ENCODE peak calls at places on chromosomes 2 and 18, in seven cellular contexts. H is hepatocyte, P is PC-3, Z is heart left ventricle, Y is body of pancreas, T is neural progenitor cell, I is fibroblast of lung. D is an unnamed sample.

GRCh38 chr2:127422631-127423475 is 4.6 kb downstream of the PROC start:
- DNase-seq in H (peak; percentile 76), P (no peak), Z (no peak), Y (no peak), T (peak; percentile 79), I (no peak), D (no peak)

GRCh38 chr2:231708773-231709635 is 679 bp downstream of the PTMA start:
- DNase-seq in H (peak; percentile 66), P (peak; percentile 12), Z (peak; percentile 78), Y (peak; percentile 50), T (peak; percentile 64), I (peak; percentile 40), D (peak; percentile 30)

GRCh38 chr18:78006006-78006802 is 756.6 kb downstream of the GALR1 start:
- DNase-seq in H (no peak), P (no peak), Z (no peak), Y (no peak), T (peak; percentile 6), I (no peak), D (no peak)

GRCh38 chr18:32427084-32427933 is 43.4 kb downstream of the GAREM1 start:
- DNase-seq in H (no peak), P (no peak), Z (no peak), Y (no peak), T (no peak), I (peak; percentile 15), D (no peak)

GRCh38 chr2:75844651-75845050 is 133.9 kb upstream of the GCFC2 start:
- DNase-seq in H (no peak), P (no peak), Z (no peak), Y (no peak), T (no peak), I (no peak), D (peak; percentile 4)

GRCh38 chr18:4605222-4605621 is 150.1 kb upstream of the DLGAP1 start:
- DNase-seq in H (no peak), P (no peak), Z (no peak), Y (no peak), T (no peak), I (no peak), D (no peak)

GRCh38 chr2:51705418-51705817 is 673.5 kb upstream of the NRXN1 start:
- DNase-seq in H (no peak), P (no peak), Z (no peak), Y (no peak), T (no peak), I (no peak), D (no peak)

GRCh38 chr2:55268288-55268906 is 634 bp downstream of the MTIF2 start:
- DNase-seq in H (no peak), P (peak; percentile 13), Z (no peak), Y (no peak), T (peak; percentile 12), I (peak; percentile 5), D (no peak)

GRCh38 chr18:76584414-76585310 is 89.6 kb upstream of the ZNF516 start:
- DNase-seq in H (no peak), P (no peak), Z (no peak), Y (no peak), T (no peak), I (no peak), D (no peak)

GRCh38 chr2:113692698-113693428 is 63.6 kb downstream of the SLC35F5 start:
- DNase-seq in H (no peak), P (no peak), Z (no peak), Y (no peak), T (no peak), I (no peak), D (no peak)

GRCh38 chr2:176193048-176193447 is 4.6 kb downstream of the HOXD1 start:
- DNase-seq in H (no peak), P (no peak), Z (no peak), Y (no peak), T (no peak), I (no peak), D (no peak)

GRCh38 chr18:76619342-76620315 is 124.6 kb upstream of the ZNF516 start:
- DNase-seq in H (peak; percentile 78), P (no peak), Z (peak; percentile 81), Y (peak; percentile 84), T (peak; percentile 78), I (peak; percentile 76), D (no peak)

GRCh38 chr2:176103634-176104337 is 3.3 kb upstream of the HOXD11 start:
- DNase-seq in H (no peak), P (no peak), Z (no peak), Y (no peak), T (no peak), I (no peak), D (no peak)

GRCh38 chr2:127143851-127144782 is 37.2 kb upstream of the BIN1 start:
- DNase-seq in H (no peak), P (no peak), Z (no peak), Y (no peak), T (no peak), I (peak; percentile 55), D (no peak)

GRCh38 chr2:219713110-219713509 is 85.7 kb downstream of the SLC4A3 start:
- DNase-seq in H (no peak), P (peak; percentile 53), Z (no peak), Y (peak; percentile 8), T (peak; percentile 24), I (peak; percentile 55), D (no peak)

GRCh38 chr2:237149425-237149824 is 63.7 kb downstream of the COPS8 start:
- DNase-seq in H (peak; percentile 40), P (no peak), Z (no peak), Y (no peak), T (no peak), I (no peak), D (no peak)

GRCh38 chr2:51711761-51712160 is 679.8 kb upstream of the NRXN1 start:
- DNase-seq in H (no peak), P (no peak), Z (no peak), Y (no peak), T (no peak), I (peak; percentile 79), D (no peak)

GRCh38 chr2:65997941-65998340 is 437.0 kb upstream of the MEIS1 start:
- DNase-seq in H (no peak), P (no peak), Z (no peak), Y (no peak), T (no peak), I (no peak), D (no peak)

GRCh38 chr2:213251618-213252017 is 32.6 kb upstream of the SPAG16 start:
- DNase-seq in H (peak; percentile 84), P (peak; percentile 93), Z (no peak), Y (peak; percentile 29), T (peak; percentile 83), I (peak; percentile 89), D (peak; percentile 46)

GRCh38 chr2:241893265-241893664 is 23.7 kb downstream of the RTP5 start:
- DNase-seq in H (no peak), P (no peak), Z (peak; percentile 40), Y (no peak), T (no peak), I (no peak), D (no peak)

GRCh38 chr2:86037141-86037794 is 68.4 kb downstream of the POLR1A start:
- DNase-seq in H (no peak), P (no peak), Z (peak; percentile 81), Y (peak; percentile 67), T (no peak), I (peak; percentile 93), D (peak; percentile 36)

GRCh38 chr2:20049631-20050030 is 1.8 kb downstream of the LAPTM4A start:
- DNase-seq in H (no peak), P (no peak), Z (no peak), Y (no peak), T (peak; percentile 58), I (peak; percentile 36), D (peak; percentile 15)

GRCh38 chr2:172693037-172693436 is 42.6 kb upstream of the RAPGEF4 start:
- DNase-seq in H (peak; percentile 86), P (peak; percentile 99), Z (no peak), Y (peak; percentile 34), T (no peak), I (peak; percentile 99), D (peak; percentile 96)

GRCh38 chr2:218780851-218781690 is 876 bp upstream of the CYP27A1 start:
- DNase-seq in H (peak; percentile 62), P (peak; percentile 35), Z (no peak), Y (no peak), T (no peak), I (peak; percentile 28), D (no peak)

GRCh38 chr2:31337860-31338259 is 76.7 kb downstream of the XDH start:
- DNase-seq in H (no peak), P (peak; percentile 82), Z (no peak), Y (no peak), T (no peak), I (peak; percentile 86), D (peak; percentile 97)

GRCh38 chr18:49582579-49582978 is 20.7 kb downstream of the LIPG start:
- DNase-seq in H (peak; percentile 51), P (no peak), Z (no peak), Y (no peak), T (no peak), I (peak; percentile 85), D (no peak)

GRCh38 chr18:44778788-44779187 is 98.1 kb downstream of the SETBP1 start:
- DNase-seq in H (no peak), P (no peak), Z (no peak), Y (peak; percentile 39), T (peak; percentile 37), I (no peak), D (no peak)

GRCh38 chr18:10475633-10476388 is 21.4 kb downstream of the APCDD1 start:
- DNase-seq in H (peak; percentile 19), P (no peak), Z (no peak), Y (no peak), T (no peak), I (no peak), D (no peak)

GRCh38 chr2:3217646-3218045 is 160.0 kb downstream of the EIPR1 start:
- DNase-seq in H (no peak), P (no peak), Z (no peak), Y (no peak), T (no peak), I (no peak), D (no peak)

GRCh38 chr2:196171248-196171871 is at the start of gene STK17B:
- DNase-seq in H (peak; percentile 97), P (peak; percentile 96), Z (peak; percentile 98), Y (peak; percentile 96), T (peak; percentile 97), I (peak; percentile 94), D (peak; percentile 85)
- TF ChIP-seq CTCF in H (no peak), P (no peak), Z (no peak), Y (peak; percentile 34), T (peak; percentile 7), I (peak; percentile 7), D (peak; percentile 25)

GRCh38 chr2:144663217-144663616 is 143.3 kb upstream of the ZEB2 start:
- DNase-seq in H (no peak), P (no peak), Z (no peak), Y (no peak), T (no peak), I (no peak), D (no peak)
- H3K27ac ChIP-seq in H (no peak overlapping the region), P (no peak overlapping the region), Z (no peak overlapping the region), Y (no peak overlapping the region), T (no peak overlapping the region), I (no peak overlapping the region), D (no peak overlapping the region)

DNA sequence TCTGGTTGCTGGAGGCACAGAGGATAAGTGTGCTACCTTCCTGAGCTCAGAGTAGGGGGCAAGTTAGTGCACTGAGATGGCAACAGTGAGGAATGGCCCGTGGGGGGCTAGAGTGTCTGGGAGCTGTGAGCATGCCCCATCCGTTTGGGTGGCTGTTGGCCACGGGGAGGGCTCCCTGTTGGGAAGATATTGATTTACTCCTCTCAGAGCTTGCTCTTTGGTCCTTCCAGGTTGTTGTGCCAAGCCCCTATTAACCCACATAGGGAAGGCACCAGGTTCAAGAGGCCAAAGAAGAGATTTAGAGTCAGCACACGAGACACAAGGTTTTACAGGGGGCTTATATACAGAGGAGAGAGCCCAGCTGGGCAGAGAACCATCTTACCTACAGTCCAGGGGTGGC is 318.8 kb downstream of the TSN start:
- DNase-seq in H (no peak), P (no peak), Z (no peak), Y (no peak), T (no peak), I (no peak), D (no peak)
- H3K4me1 ChIP-seq in H (no peaks in the 10 kb centered on the region), P (no peaks in the 10 kb centered on the region), Z (no peaks in the 10 kb centered on the region), Y (no peaks in the 10 kb centered on the region), T (peaks cover 24% of the 10 kb centered on the region), I (no peaks in the 10 kb centered on the region), D (no peaks in the 10 kb centered on the region)

GRCh38 chr2:110679337-110679707 is 1.5 kb upstream of the BUB1 start:
- DNase-seq in H (peak; percentile 23), P (peak; percentile 19), Z (no peak), Y (no peak), T (no peak), I (peak; percentile 18), D (no peak)
- TF ChIP-seq CTCF in H (no peak), P (peak; percentile 47), Z (no peak), Y (no peak), T (no peak), I (no peak), D (peak; percentile 33)

D was measured in foreskin keratinocyte.